ENCODE peak calls at places on chromosomes 16 and 17, in ten cellular contexts. C, I, D, R, G, T, O, F, B and J are unnamed samples.

GRCh38 chr16:495127-495748 is 32.3 kb upstream of the CAPN15 start:
- DNase-seq in B (peak), G (no peak), F (peak), I (no peak), C (peak), R (no peak), O (no peak), D (no peak), T (peak), J (peak)

GRCh38 chr17:385195-385835 is 32.7 kb upstream of the RPH3AL start:
- DNase-seq in O (no peak), B (no peak), C (peak), T (peak), F (no peak), R (no peak), I (no peak), G (no peak), D (no peak), J (no peak)

GRCh38 chr17:70029019-70029767 is 45.8 kb upstream of the KCNJ16 start:
- DNase-seq in C (no peak), D (no peak), B (no peak), T (no peak), O (no peak), R (no peak), F (no peak), I (no peak), G (no peak), J (no peak)

GRCh38 chr17:7238418-7239090 is 703 bp downstream of the PHF23 start:
- DNase-seq in G (no peak), O (no peak), F (no peak), B (peak), D (no peak), R (no peak), T (no peak), C (peak), I (no peak), J (no peak)

GRCh38 chr16:77618951-77619350 is 103.4 kb upstream of the NUDT7 start:
- DNase-seq in R (no peak), B (no peak), I (no peak), D (no peak), T (no peak), F (no peak), G (no peak), C (no peak), O (no peak), J (no peak)

GRCh38 chr17:29116652-29117439 is 63.4 kb downstream of the MYO18A start:
- DNase-seq in I (peak), R (peak), F (peak), T (peak), B (peak), O (no peak), C (peak), D (peak), G (no peak), J (peak)

GRCh38 chr16:78932395-78932794 is 668.1 kb downstream of the MAF start:
- DNase-seq in O (no peak), C (no peak), R (no peak), I (no peak), B (no peak), T (no peak), D (no peak), F (no peak), G (no peak), J (no peak)

GRCh38 chr17:8900626-8901585 is 33.4 kb upstream of the PIK3R6 start:
- DNase-seq in C (no peak), R (peak), D (no peak), F (peak), G (no peak), T (peak), I (no peak), B (no peak), O (no peak), J (no peak)

GRCh38 chr17:2924211-2924610 is 128.0 kb downstream of the RAP1GAP2 start:
- DNase-seq in T (peak), D (no peak), R (no peak), F (no peak), I (no peak), G (no peak), O (no peak), C (no peak), B (peak), J (no peak)

GRCh38 chr17:64152428-64153125 is 22.6 kb upstream of the ERN1 start:
- DNase-seq in C (no peak), B (peak), I (no peak), G (no peak), T (no peak), D (no peak), R (no peak), F (no peak), O (no peak), J (no peak)

GRCh38 chr17:82315703-82316358 is 1.6 kb downstream of the CD7 start:
- DNase-seq in O (no peak), F (peak), G (no peak), R (no peak), I (no peak), C (no peak), B (no peak), D (no peak), T (peak), J (no peak)

GRCh38 chr17:74763565-74764387 is 12.4 kb downstream of the NAT9 start:
- DNase-seq in O (no peak), C (no peak), G (no peak), D (no peak), T (no peak), F (no peak), I (no peak), R (no peak), B (no peak), J (no peak)

GRCh38 chr17:31488264-31488981 is 96.9 kb downstream of the RAB11FIP4 start:
- DNase-seq in O (no peak), D (peak), G (no peak), I (no peak), C (peak), T (peak), R (no peak), F (peak), B (no peak), J (no peak)

GRCh38 chr16:15899538-15900100 is 11.2 kb upstream of the CEP20 start:
- DNase-seq in R (no peak), B (peak), D (no peak), I (peak), F (peak), G (no peak), C (peak), O (peak), T (no peak), J (no peak)

GRCh38 chr16:84518804-84519341 is 14.4 kb upstream of the MEAK7 start:
- DNase-seq in B (no peak), C (peak), R (no peak), F (peak), T (no peak), G (no peak), O (no peak), I (peak), D (peak), J (peak)